ENCODE peak calls at places on chromosome 14, in eight cellular contexts. G is fibroblast of lung, W is neural progenitor cell, Q is MM.1S, D is K562, V is colonic mucosa, U is astrocyte, M is HCT116. O is an unnamed sample. For H3K4me1, the result is how much of the 10 kb centered on the place peaks cover.

GRCh38 chr14:96676161-96676560 is 121.0 kb upstream of the VRK1 start:
- DNase-seq in G (no peak), W (no peak), Q (no peak), D (no peak), V (no peak), U (peak), M (no peak), O (peak)

GRCh38 chr14:50666772-50667490 is 1.2 kb downstream of the SAV1 start:
- DNase-seq in G (peak), W (peak), Q (peak), D (peak), V (peak), U (peak), M (no peak), O (peak)

GRCh38 chr14:103839569-103839968 is 7.8 kb downstream of the PPP1R13B start:
- DNase-seq in G (no peak), W (no peak), Q (no peak), D (no peak), V (no peak), U (no peak), M (no peak), O (no peak)

GRCh38 chr14:104967414-104968152 is 10.6 kb downstream of the AHNAK2 start:
- DNase-seq in G (peak), W (peak), Q (no peak), D (no peak), V (peak), U (peak), M (no peak), O (peak)

GRCh38 chr14:92624764-92625163 is 111.2 kb downstream of the RIN3 start:
- DNase-seq in G (no peak), W (no peak), Q (no peak), D (no peak), V (no peak), U (no peak), M (no peak), O (no peak)

GRCh38 chr14:92160619-92161018 is 38.9 kb downstream of the CPSF2 start:
- DNase-seq in G (peak), W (no peak), Q (no peak), D (no peak), V (no peak), U (peak), M (no peak), O (peak)

GRCh38 chr14:91919814-91920213 is 27.7 kb downstream of the FBLN5 start:
- DNase-seq in G (peak), W (no peak), Q (no peak), D (no peak), V (no peak), U (peak), M (no peak), O (no peak)

GRCh38 chr14:35336171-35337073 is 44.2 kb downstream of the PSMA6 start:
- DNase-seq in G (peak), W (peak), Q (no peak), D (peak), V (peak), U (peak), M (no peak), O (peak)

GRCh38 chr14:53060046-53060445 is 93.1 kb downstream of the DDHD1 start:
- DNase-seq in G (no peak), W (no peak), Q (no peak), D (no peak), V (no peak), U (no peak), M (no peak), O (peak)

GRCh38 chr14:39398382-39398781 is 33.9 kb downstream of the FBXO33 start:
- DNase-seq in G (no peak), W (no peak), Q (peak), D (no peak), V (no peak), U (no peak), M (no peak), O (no peak)

GRCh38 chr14:64970776-64971451 is 1.2 kb downstream of the RAB15 start:
- DNase-seq in G (no peak), W (no peak), Q (no peak), D (no peak), V (peak), U (no peak), M (no peak), O (no peak)

GRCh38 chr14:97177635-97178034 is 380.5 kb downstream of the VRK1 start:
- DNase-seq in G (no peak), W (no peak), Q (no peak), D (no peak), V (no peak), U (no peak), M (no peak), O (no peak)

GRCh38 chr14:57058319-57058718 is 210.4 kb downstream of the EXOC5 start:
- DNase-seq in G (no peak), W (no peak), Q (no peak), D (no peak), V (no peak), U (no peak), M (no peak), O (no peak)

DNA sequence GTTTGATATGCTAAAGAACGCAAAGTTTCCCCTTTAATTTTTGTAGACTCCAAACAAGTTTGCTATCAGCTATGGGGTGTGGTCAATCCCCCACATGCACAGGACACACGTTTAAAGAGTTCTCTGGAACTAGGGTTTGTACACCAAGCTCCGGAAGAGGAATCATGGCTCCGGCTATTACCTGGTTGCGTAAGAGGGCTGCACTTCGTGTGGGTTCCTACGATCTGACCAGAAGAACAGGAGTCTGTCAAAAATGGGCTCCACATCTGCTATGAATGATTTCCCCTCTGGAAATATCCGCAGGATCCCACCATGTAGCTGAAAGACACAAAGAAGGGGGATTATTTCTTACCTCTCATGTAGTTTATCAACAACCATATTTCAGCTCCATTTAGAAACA is 22.0 kb downstream of the EGLN3 start:
- DNase-seq in G (no peak), W (no peak), Q (no peak), D (no peak), V (no peak), U (no peak), M (no peak), O (no peak)
- H3K4me1 ChIP-seq in G (under half), W (under half), Q (under half), D (under half), V (under half), U (under half), M (under half), O (under half)

GRCh38 chr14:68231832-68232642 is 412.5 kb downstream of the RAD51B start:
- DNase-seq in G (no peak), W (no peak), Q (no peak), D (no peak), V (no peak), U (peak), M (no peak), O (peak)
- H3K9ac ChIP-seq in G (no peak), W (no peak), Q (no peak), D (no peak), V (no peak), U (peak), M (no peak), O (peak)

DNA sequence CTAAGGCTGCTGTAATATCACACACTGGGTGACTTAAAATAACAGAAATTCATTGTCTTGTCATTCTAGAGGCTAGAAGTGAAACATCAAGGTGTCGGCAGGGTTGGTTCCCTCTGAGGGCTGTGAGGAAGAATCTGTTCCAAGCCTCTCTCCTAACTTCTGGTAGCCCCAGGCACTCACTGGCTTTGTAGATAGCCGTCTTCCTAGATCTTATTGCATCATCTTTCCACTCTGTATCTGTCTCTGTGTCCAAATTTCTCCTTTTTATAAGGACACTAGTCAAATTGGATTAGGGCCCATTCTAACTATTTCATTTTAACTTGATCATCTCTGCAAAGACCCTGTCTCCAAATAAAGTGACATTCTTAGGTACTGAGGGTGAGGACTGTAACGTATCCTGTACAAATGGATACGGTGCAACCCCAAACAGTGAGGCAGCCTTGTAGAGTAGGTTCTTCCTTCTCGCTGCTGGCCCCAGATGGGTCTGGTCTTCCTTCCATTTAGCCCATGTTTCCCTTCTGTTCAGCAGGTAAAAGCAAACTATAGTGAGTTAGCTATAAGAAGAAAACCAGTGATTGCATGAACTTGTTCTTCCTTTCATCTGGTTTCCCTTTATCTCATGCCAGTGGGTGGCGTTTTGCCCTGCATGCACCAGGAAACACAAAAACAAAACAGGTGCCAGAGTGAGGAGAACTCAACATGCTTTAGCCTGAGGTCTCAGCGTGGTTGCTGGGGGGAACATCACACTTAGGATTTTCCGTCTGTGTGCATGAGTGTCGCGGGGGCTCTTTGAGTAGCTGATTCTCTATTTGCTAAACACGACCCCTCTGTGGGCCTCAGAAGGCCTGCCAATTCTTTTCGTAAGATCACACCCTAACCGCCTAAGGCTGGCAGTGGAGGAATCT is 19.5 kb downstream of the TTC9 start:
- DNase-seq in G (no peak), W (no peak), Q (no peak), D (no peak), V (peak), U (no peak), M (no peak), O (no peak)
- H3K4me1 ChIP-seq in G (under half), W (under half), Q (under half), D (under half), V (under half), U (under half), M (under half), O (under half)

GRCh38 chr14:32224731-32225377 is 21.8 kb upstream of the RNU6-8 start:
- DNase-seq in G (peak), W (peak), Q (no peak), D (peak), V (no peak), U (peak), M (no peak), O (peak)
- H3K9ac ChIP-seq in G (no peak), W (no peak), Q (no peak), D (no peak), V (no peak), U (no peak), M (no peak), O (no peak)

GRCh38 chr14:102630405-102630804 is 38.0 kb downstream of the RCOR1 start:
- DNase-seq in G (no peak), W (no peak), Q (no peak), D (no peak), V (no peak), U (no peak), M (no peak), O (no peak)
- H3K4me1 ChIP-seq in G (under half), W (under half), Q (under half), D (under half), V (under half), U (under half), M (under half), O (under half)

GRCh38 chr14:37057776-37058175 is 114.6 kb downstream of the SLC25A21 start:
- DNase-seq in G (no peak), W (no peak), Q (no peak), D (no peak), V (no peak), U (no peak), M (no peak), O (no peak)

GRCh38 chr14:37054869-37055268 is 117.5 kb downstream of the SLC25A21 start:
- DNase-seq in G (no peak), W (no peak), Q (no peak), D (no peak), V (no peak), U (no peak), M (no peak), O (no peak)

GRCh38 chr14:37054144-37054543 is 118.3 kb downstream of the SLC25A21 start:
- DNase-seq in G (no peak), W (no peak), Q (no peak), D (no peak), V (no peak), U (no peak), M (no peak), O (no peak)

GRCh38 chr14:37060496-37061260 is 111.7 kb downstream of the SLC25A21 start:
- DNase-seq in G (no peak), W (no peak), Q (no peak), D (no peak), V (no peak), U (no peak), M (no peak), O (no peak)

GRCh38 chr14:37056473-37056872 is 115.9 kb downstream of the SLC25A21 start:
- DNase-seq in G (peak), W (no peak), Q (no peak), D (peak), V (no peak), U (peak), M (no peak), O (peak)
- H3K9ac ChIP-seq in G (no peak), W (no peak), Q (no peak), D (no peak), V (no peak), U (no peak), M (no peak), O (no peak)

GRCh38 chr14:61421212-61421923 is 100.0 kb downstream of the PRKCH start:
- DNase-seq in G (peak), W (no peak), Q (no peak), D (no peak), V (no peak), U (no peak), M (no peak), O (no peak)
- H3K4me1 ChIP-seq in G (under half), W (under half), Q (under half), D (under half), V (under half), U (under half), M (under half), O (under half)

GRCh38 chr14:54562334-54562733 is 4.6 kb upstream of the SAMD4A start:
- DNase-seq in G (no peak), W (no peak), Q (no peak), D (no peak), V (no peak), U (peak), M (no peak), O (no peak)
- H3K9ac ChIP-seq in G (no peak), W (no peak), Q (no peak), D (no peak), V (no peak), U (peak), M (no peak), O (no peak)

GRCh38 chr14:99136047-99136400 is 136.0 kb downstream of the BCL11B start:
- DNase-seq in G (no peak), W (no peak), Q (no peak), D (no peak), V (peak), U (no peak), M (no peak), O (no peak)

GRCh38 chr14:99134333-99135046 is 137.5 kb downstream of the BCL11B start:
- DNase-seq in G (no peak), W (no peak), Q (no peak), D (no peak), V (no peak), U (no peak), M (no peak), O (no peak)

GRCh38 chr14:99131632-99132271 is 140.2 kb downstream of the BCL11B start:
- DNase-seq in G (no peak), W (no peak), Q (no peak), D (no peak), V (no peak), U (no peak), M (no peak), O (no peak)

GRCh38 chr14:99132821-99133562 is 139.0 kb downstream of the BCL11B start:
- DNase-seq in G (no peak), W (no peak), Q (no peak), D (no peak), V (no peak), U (no peak), M (no peak), O (no peak)

DNA sequence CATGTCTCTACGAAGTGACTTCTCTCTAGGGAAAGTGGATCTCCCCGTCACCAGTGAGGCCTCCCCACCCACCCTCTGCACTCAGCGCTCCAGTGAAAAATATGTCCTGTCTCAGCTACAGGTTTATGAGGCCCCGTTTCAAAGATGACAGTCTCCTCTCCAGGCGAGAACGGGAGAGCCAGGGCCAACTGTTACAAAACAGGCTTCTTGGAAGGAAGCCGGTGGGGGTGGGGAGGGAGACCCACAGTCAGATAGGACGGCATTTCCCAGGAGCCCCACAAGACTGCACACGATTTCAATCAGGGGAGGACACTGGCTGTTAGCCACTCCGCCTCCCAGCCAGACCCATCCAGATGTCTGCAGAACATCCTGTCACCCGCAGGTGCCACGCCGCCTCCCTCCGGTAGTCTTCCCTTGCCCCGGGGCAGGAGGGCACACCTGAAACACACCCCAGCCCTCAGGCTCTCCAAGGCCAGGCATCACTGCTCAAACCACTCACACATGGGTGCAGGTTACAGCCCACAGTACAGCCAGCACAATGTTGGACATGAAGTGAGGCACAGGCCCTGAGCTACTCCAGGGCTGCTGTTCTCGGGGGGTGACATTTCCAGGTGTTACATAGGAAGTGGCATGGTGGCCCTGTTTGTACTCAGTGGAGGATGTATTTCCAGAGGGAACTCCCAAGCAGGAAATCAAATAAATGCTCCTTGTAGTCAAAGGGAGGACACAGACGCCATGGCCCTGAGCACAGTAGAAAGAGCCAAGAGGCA is 138.2 kb downstream of the BCL11B start:
- DNase-seq in G (no peak), W (no peak), Q (no peak), D (no peak), V (no peak), U (no peak), M (no peak), O (no peak)
- H3K4me1 ChIP-seq in G (under half), W (under half), Q (under half), D (under half), V (under half), U (under half), M (under half), O (under half)